ENCODE peak calls at places on chromosome 14, in five cellular contexts. Z, R, C, N and P are unnamed samples.
A peak's percentile ranks its signal among the peaks of the same experiment; 100 is the strongest.

GRCh38 chr14:55957950-55958349 is 160.3 kb upstream of the PELI2 start:
- DNase-seq in Z (no peak), R (no peak), C (no peak), N (peak; percentile 90), P (no peak)

GRCh38 chr14:30375280-30375892 is 183.6 kb upstream of the G2E3 start:
- DNase-seq in Z (peak; percentile 70), R (peak; percentile 59), C (peak; percentile 73), N (peak; percentile 64), P (no peak)

GRCh38 chr14:35535794-35536112 is 1.8 kb downstream of the INSM2 start:
- DNase-seq in Z (no peak), R (no peak), C (no peak), N (no peak), P (no peak)

GRCh38 chr14:73696466-73697390 is 17.5 kb downstream of the PNMA1 start:
- DNase-seq in Z (no peak), R (no peak), C (no peak), N (no peak), P (no peak)

GRCh38 chr14:90513151-90514014 is 116.6 kb downstream of the CALM1 start:
- DNase-seq in Z (peak; percentile 90), R (no peak), C (no peak), N (peak; percentile 71), P (peak; percentile 90)

GRCh38 chr14:106442857-106443256 is 916.5 kb downstream of the TMEM121 start:
- DNase-seq in Z (no peak), R (no peak), C (no peak), N (no peak), P (no peak)

GRCh38 chr14:95359974-95360826 is 40.5 kb upstream of the CLMN start:
- DNase-seq in Z (no peak), R (no peak), C (no peak), N (peak; percentile 65), P (no peak)

GRCh38 chr14:28142400-28143015 is 624.1 kb upstream of the FOXG1 start:
- DNase-seq in Z (no peak), R (no peak), C (no peak), N (peak; percentile 19), P (no peak)

GRCh38 chr14:79270361-79270760 is 940.9 kb downstream of the DIO2 start:
- DNase-seq in Z (no peak), R (no peak), C (no peak), N (no peak), P (no peak)

GRCh38 chr14:71399057-71399487 is 491.8 kb downstream of the PCNX1 start:
- DNase-seq in Z (no peak), R (no peak), C (no peak), N (no peak), P (no peak)

GRCh38 chr14:65412881-65413738 is 580 bp downstream of the FUT8 start:
- DNase-seq in Z (peak; percentile 77), R (peak; percentile 56), C (peak; percentile 51), N (peak; percentile 75), P (peak; percentile 90)

GRCh38 chr14:67492538-67492937 is 4.0 kb upstream of the TMEM229B start:
- DNase-seq in Z (no peak), R (no peak), C (no peak), N (no peak), P (no peak)

GRCh38 chr14:85536835-85537195 is 6.9 kb downstream of the FLRT2 start:
- DNase-seq in Z (no peak), R (no peak), C (no peak), N (no peak), P (no peak)

GRCh38 chr14:75402867-75403413 is 24.9 kb upstream of the JDP2 start:
- DNase-seq in Z (no peak), R (no peak), C (no peak), N (no peak), P (no peak)

GRCh38 chr14:29892327-29892726 is 35.3 kb downstream of the PRKD1 start:
- DNase-seq in Z (no peak), R (no peak), C (no peak), N (no peak), P (no peak)

GRCh38 chr14:88352299-88353097 is 29.4 kb upstream of the KCNK10 start:
- DNase-seq in Z (no peak), R (no peak), C (no peak), N (no peak), P (no peak)

GRCh38 chr14:26522985-26523384 is 74.8 kb downstream of the NOVA1 start:
- DNase-seq in Z (no peak), R (no peak), C (no peak), N (no peak), P (no peak)

GRCh38 chr14:61585598-61586538 is 109.4 kb upstream of the HIF1A start:
- DNase-seq in Z (peak; percentile 58), R (peak; percentile 76), C (peak; percentile 66), N (no peak), P (no peak)

DNA sequence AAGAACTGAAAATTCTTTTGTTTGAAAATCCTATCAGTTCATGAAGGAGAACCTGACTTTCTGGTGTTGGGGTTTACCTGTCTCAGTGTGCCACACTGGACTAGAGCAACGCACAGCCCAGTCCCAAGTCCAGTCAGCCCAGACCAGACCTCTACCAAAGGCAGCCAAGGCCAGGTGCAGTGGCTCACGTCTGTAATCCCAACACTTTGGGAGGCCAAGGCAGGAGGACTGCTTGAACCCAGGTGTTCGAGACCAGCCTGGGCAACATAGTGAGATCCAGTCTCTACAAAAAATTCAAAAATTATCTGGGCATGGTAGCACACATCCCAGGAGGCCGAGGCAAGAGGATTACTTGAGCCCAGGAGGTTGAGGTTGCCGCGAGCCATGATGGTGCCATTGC is 4.6 kb downstream of the CCDC85C start:
- DNase-seq in Z (no peak), R (no peak), C (no peak), N (no peak), P (no peak)
- H3K27ac ChIP-seq in Z (peak overlapping the region; percentile 88), R (no peak overlapping the region), C (no peak overlapping the region), N (no peak overlapping the region), P (no peak overlapping the region)

DNA sequence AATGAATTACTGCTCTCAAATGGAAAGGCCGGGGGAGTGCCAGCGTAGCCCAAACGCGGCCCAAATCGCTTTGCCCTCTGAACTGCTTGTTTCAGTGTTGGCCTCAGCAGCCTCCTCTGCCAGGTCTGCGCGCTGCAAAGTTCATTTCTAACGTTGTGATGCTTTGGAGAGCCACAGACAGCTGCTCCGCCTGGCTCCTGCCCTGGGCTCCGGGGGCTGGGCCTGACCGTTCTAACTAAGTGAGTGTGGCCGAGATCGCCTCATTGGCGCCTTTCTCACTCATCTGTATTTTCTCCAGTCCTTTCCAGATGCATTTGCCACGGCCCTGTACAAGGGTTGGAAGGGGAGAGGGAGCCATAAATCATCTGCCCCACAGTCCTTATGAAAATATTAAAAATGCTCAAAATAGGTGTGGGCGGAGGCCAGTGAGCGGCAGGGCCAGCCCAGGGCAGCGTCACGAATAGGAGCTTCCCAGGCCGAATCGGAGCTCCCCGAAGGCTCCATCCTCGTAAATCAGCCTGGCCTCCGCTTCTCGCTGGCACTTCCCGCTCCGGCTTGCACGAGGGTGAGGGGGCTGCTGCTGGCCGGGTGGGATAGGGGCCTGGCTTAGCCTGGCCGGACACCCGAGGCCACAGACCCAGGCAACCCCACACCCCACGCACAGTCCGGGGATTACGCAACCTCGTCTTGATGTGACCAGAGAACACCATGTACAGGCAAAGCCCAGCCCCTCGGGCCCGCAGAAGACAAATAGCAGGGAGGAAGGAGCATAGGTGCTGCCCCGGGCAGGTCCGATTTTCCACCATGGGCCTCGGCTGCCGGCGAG is 196.6 kb upstream of the DIO3 start:
- DNase-seq in Z (peak; percentile 57), R (peak; percentile 96), C (no peak), N (peak; percentile 15), P (no peak)
- H3K4me1 ChIP-seq in Z (peaks cover 27% of the 10 kb centered on the region), R (no peaks in the 10 kb centered on the region), C (peaks cover 14% of the 10 kb centered on the region), N (peaks cover 51% of the 10 kb centered on the region), P (peaks cover 18% of the 10 kb centered on the region)

DNA sequence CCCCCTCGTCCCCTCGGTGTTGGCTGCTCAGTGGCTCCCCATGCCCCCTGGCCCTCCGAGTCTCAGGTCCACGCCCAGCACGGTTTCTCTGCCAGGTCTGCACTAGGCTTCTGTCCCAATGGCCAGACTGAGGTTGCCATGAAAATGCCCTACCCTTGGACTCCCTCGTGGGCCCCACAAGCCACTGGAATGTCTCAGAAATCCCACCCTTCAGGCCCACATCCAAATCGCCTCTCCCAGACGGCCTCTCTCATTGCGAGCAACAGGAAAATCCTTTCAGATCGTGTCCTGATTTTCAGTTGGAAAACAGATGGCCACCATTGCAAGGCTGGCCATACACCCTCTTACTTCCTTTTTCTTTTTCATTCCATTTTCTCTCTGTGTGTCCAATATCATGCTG is 77.4 kb downstream of the IRF2BPL start:
- DNase-seq in Z (no peak), R (no peak), C (no peak), N (no peak), P (no peak)
- H3K27ac ChIP-seq in Z (peak overlapping the region; percentile 52), R (peak overlapping the region; percentile 57), C (no peak overlapping the region), N (no peak overlapping the region), P (peak overlapping the region; percentile 53)

GRCh38 chr14:105261781-105262180 is 13.4 kb downstream of the BTBD6 start:
- DNase-seq in Z (no peak), R (no peak), C (no peak), N (no peak), P (peak; percentile 57)
- H3K4me1 ChIP-seq in Z (peaks cover 8% of the 10 kb centered on the region), R (no peaks in the 10 kb centered on the region), C (no peaks in the 10 kb centered on the region), N (no peaks in the 10 kb centered on the region), P (no peaks in the 10 kb centered on the region)

DNA sequence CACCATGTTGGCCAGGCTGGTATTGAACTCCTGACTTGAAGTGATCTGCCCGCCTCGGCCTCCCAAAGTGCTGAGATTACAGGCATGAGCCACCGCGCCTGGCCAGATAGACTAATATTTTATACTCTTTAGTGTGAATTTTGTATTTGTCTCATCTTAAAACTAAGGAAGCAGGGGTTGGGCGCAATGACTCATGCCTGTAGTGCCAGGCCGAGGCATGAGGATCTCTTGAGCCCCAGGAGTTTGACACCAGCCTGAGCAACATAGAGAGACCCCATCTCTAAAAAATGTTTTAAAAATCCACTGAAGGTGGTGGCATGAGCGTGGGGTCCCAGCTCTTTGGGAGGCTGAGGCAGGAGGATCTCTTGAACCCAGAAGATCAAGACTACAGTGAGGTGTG is 9.0 kb downstream of the DYNC1H1 start:
- DNase-seq in Z (no peak), R (no peak), C (no peak), N (no peak), P (no peak)
- H3K27ac ChIP-seq in Z (peak overlapping the region; percentile 80), R (peak overlapping the region; percentile 29), C (no peak overlapping the region), N (no peak overlapping the region), P (peak overlapping the region; percentile 52)

GRCh38 chr14:64198486-64198885 is 95.7 kb downstream of the ESR2 start:
- DNase-seq in Z (no peak), R (no peak), C (no peak), N (no peak), P (no peak)
- H3K4me1 ChIP-seq in Z (no peaks in the 10 kb centered on the region), R (no peaks in the 10 kb centered on the region), C (peaks cover 8% of the 10 kb centered on the region), N (peaks cover 30% of the 10 kb centered on the region), P (peaks cover 25% of the 10 kb centered on the region)